ENCODE peak calls at places on chromosomes 3 and 15, in ten cellular contexts. E is LoVo; L is T-cell; S is pons; D is dorsolateral prefrontal cortex; Q is activated CD4-positive, alpha-beta T cell treated with anti-CD3 and anti-CD28 coated beads, Interleukin-2, amount 50 U/mL, for 48 hours; H is posterior vena cava; Y is astrocyte of the spinal cord; C is cardiac septum; G is A549. O is an unnamed sample.

GRCh38 chr15:57969355-57969754 is 96.2 kb downstream of the ALDH1A2 start:
- DNase-seq in E (no peak), L (no peak), S (no peak), D (no peak), Q (no peak), H (no peak), Y (peak), C (no peak), G (peak), O (peak)

GRCh38 chr15:70767668-70768067 is 4.3 kb upstream of the UACA start:
- DNase-seq in E (no peak), L (no peak), S (no peak), D (no peak), Q (no peak), H (no peak), Y (no peak), C (no peak), G (no peak), O (no peak)

GRCh38 chr3:66253790-66254620 is 33.2 kb downstream of the SLC25A26 start:
- DNase-seq in E (no peak), L (no peak), S (peak), D (no peak), Q (no peak), H (no peak), Y (peak), C (no peak), G (peak), O (peak)

GRCh38 chr3:36650271-36650671 is 114.1 kb downstream of the DCLK3 start:
- DNase-seq in E (no peak), L (no peak), S (no peak), D (no peak), Q (no peak), H (no peak), Y (peak), C (no peak), G (no peak), O (no peak)

GRCh38 chr3:45688194-45688881 is 858 bp upstream of the SACM1L start:
- DNase-seq in E (peak), L (no peak), S (no peak), D (peak), Q (peak), H (no peak), Y (no peak), C (no peak), G (peak), O (peak)

GRCh38 chr15:90191344-90191687 is 9.8 kb upstream of the SEMA4B start:
- DNase-seq in E (no peak), L (no peak), S (no peak), D (no peak), Q (no peak), H (no peak), Y (no peak), C (no peak), G (no peak), O (no peak)

GRCh38 chr3:194283218-194284006 is 67.7 kb downstream of the CPN2 start:
- DNase-seq in E (no peak), L (no peak), S (no peak), D (no peak), Q (no peak), H (no peak), Y (no peak), C (peak), G (no peak), O (no peak)

GRCh38 chr15:27826902-27827321 is 272.2 kb downstream of the OCA2 start:
- DNase-seq in E (no peak), L (no peak), S (no peak), D (no peak), Q (no peak), H (no peak), Y (peak), C (no peak), G (no peak), O (no peak)

GRCh38 chr15:31379042-31379441 is 52.4 kb downstream of the KLF13 start:
- DNase-seq in E (no peak), L (no peak), S (no peak), D (no peak), Q (no peak), H (no peak), Y (no peak), C (no peak), G (no peak), O (no peak)

GRCh38 chr3:49498655-49499054 is 28.6 kb downstream of the DAG1 start:
- DNase-seq in E (no peak), L (no peak), S (no peak), D (no peak), Q (no peak), H (no peak), Y (no peak), C (no peak), G (peak), O (no peak)

GRCh38 chr3:131216801-131217200 is 164.8 kb upstream of the NUDT16 start:
- DNase-seq in E (peak), L (no peak), S (no peak), D (no peak), Q (no peak), H (no peak), Y (peak), C (no peak), G (peak), O (no peak)

O was measured in HT-29.